ENCODE peak calls at places on chromosome 9, in five cellular contexts. G, R, C, A and P are unnamed samples.

GRCh38 chr9:87678650-87679355 is 47.1 kb upstream of the CTSL start:
- DNase-seq in G (peak), A (peak), C (peak), R (no peak), P (peak)

GRCh38 chr9:72888032-72888431 is 64.8 kb downstream of the ALDH1A1 start:
- DNase-seq in R (no peak), G (no peak), A (no peak), C (no peak), P (no peak)

GRCh38 chr9:24073237-24073636 is 247.2 kb upstream of the ELAVL2 start:
- DNase-seq in C (no peak), A (no peak), R (no peak), G (no peak), P (no peak)

GRCh38 chr9:98383758-98384157 is 128.3 kb upstream of the TBC1D2 start:
- DNase-seq in G (no peak), R (no peak), A (no peak), C (no peak), P (no peak)

GRCh38 chr9:14423816-14424261 is 109.9 kb upstream of the NFIB start:
- DNase-seq in A (no peak), C (no peak), R (no peak), G (no peak), P (no peak)

GRCh38 chr9:87336914-87337333 is 160.7 kb upstream of the DAPK1 start:
- DNase-seq in R (no peak), C (peak), A (peak), G (peak), P (no peak)

GRCh38 chr9:28688172-28688571 is 1114.9 kb upstream of the C9orf72 start:
- DNase-seq in C (no peak), G (no peak), R (no peak), A (no peak), P (no peak)

GRCh38 chr9:133991964-133992779 is at the start of gene VAV2:
- DNase-seq in A (peak), C (peak), G (peak), R (no peak), P (no peak)

GRCh38 chr9:101158361-101158760 is 129.8 kb downstream of the PLPPR1 start:
- DNase-seq in G (no peak), R (no peak), C (no peak), A (no peak), P (no peak)

GRCh38 chr9:38018964-38019602 is 49.9 kb downstream of the SHB start:
- DNase-seq in C (peak), A (no peak), G (no peak), R (no peak), P (no peak)

GRCh38 chr9:32220750-32221149 is 163.7 kb upstream of the ACO1 start:
- DNase-seq in G (no peak), C (no peak), R (no peak), A (no peak), P (no peak)

GRCh38 chr9:135616621-135617537 is 22.5 kb downstream of the GLT6D1 start:
- DNase-seq in R (no peak), C (no peak), A (peak), G (no peak), P (no peak)

GRCh38 chr9:26012797-26013594 is 334.8 kb upstream of the TUSC1 start:
- DNase-seq in A (no peak), G (no peak), R (no peak), C (no peak), P (no peak)

GRCh38 chr9:111902396-111903147 is 6.0 kb downstream of the UGCG start:
- DNase-seq in A (no peak), G (no peak), C (no peak), R (no peak), P (no peak)

GRCh38 chr9:134459573-134459972 is 133.3 kb downstream of the RXRA start:
- DNase-seq in R (no peak), A (no peak), C (no peak), G (no peak), P (no peak)

GRCh38 chr9:36053971-36054370 is 17.3 kb downstream of the RECK start:
- DNase-seq in G (no peak), A (no peak), R (no peak), C (peak), P (no peak)

GRCh38 chr9:120841930-120842684 is 615 bp downstream of the PSMD5 start:
- DNase-seq in A (no peak), R (no peak), G (no peak), C (no peak), P (no peak)

GRCh38 chr9:134642385-134643181 is 980 bp downstream of the COL5A1 start:
- DNase-seq in C (no peak), A (peak), G (no peak), R (no peak), P (no peak)

GRCh38 chr9:100426532-100427365 is at the start of gene MSANTD3:
- DNase-seq in A (peak), R (peak), C (peak), G (peak), P (peak)

GRCh38 chr9:4349841-4350418 is 50.1 kb upstream of the GLIS3 start:
- DNase-seq in G (no peak), C (no peak), R (no peak), A (no peak), P (no peak)

GRCh38 chr9:134690946-134691694 is 49.5 kb downstream of the COL5A1 start:
- DNase-seq in G (no peak), A (peak), R (no peak), C (no peak), P (no peak)

GRCh38 chr9:16915126-16915831 is 44.8 kb upstream of the BNC2 start:
- DNase-seq in G (no peak), R (no peak), C (no peak), A (no peak), P (no peak)

GRCh38 chr9:24090566-24090965 is 264.5 kb upstream of the ELAVL2 start:
- DNase-seq in G (no peak), A (no peak), C (no peak), R (no peak), P (no peak)

GRCh38 chr9:93089481-93089991 is 6.5 kb upstream of the CARD19 start:
- DNase-seq in A (peak), R (no peak), G (no peak), C (no peak), P (no peak)

GRCh38 chr9:77751341-77752091 is 103.4 kb upstream of the GNA14 start:
- DNase-seq in A (peak), C (peak), R (no peak), G (peak), P (no peak)

GRCh38 chr9:11045589-11045988 is 432.8 kb upstream of the PTPRD start:
- DNase-seq in C (no peak), A (no peak), R (no peak), G (no peak), P (no peak)

GRCh38 chr9:92187989-92188714 is 72.9 kb upstream of the SPTLC1 start:
- DNase-seq in A (no peak), C (no peak), G (no peak), R (no peak), P (no peak)

GRCh38 chr9:113548221-113549041 is 84.9 kb downstream of the RGS3 start:
- DNase-seq in R (no peak), C (peak), G (no peak), A (no peak), P (no peak)

GRCh38 chr9:21796768-21797167 is 5.7 kb upstream of the MTAP start:
- DNase-seq in A (no peak), G (no peak), C (no peak), R (no peak), P (no peak)

GRCh38 chr9:86368871-86369521 is 14.8 kb upstream of the TUT7 start:
- DNase-seq in R (no peak), G (no peak), C (peak), A (no peak), P (no peak)

GRCh38 chr9:109001275-109001676 is 12.0 kb downstream of the CTNNAL1 start:
- DNase-seq in A (no peak), G (no peak), R (no peak), C (peak), P (no peak)

GRCh38 chr9:95927288-95928004 is 52.0 kb downstream of the ERCC6L2 start:
- DNase-seq in G (no peak), A (no peak), R (no peak), C (no peak), P (no peak)

GRCh38 chr9:95930314-95930713 is 54.8 kb downstream of the ERCC6L2 start:
- DNase-seq in G (no peak), A (no peak), C (no peak), R (no peak), P (no peak)

GRCh38 chr9:95923794-95924193 is 48.3 kb downstream of the ERCC6L2 start:
- DNase-seq in A (no peak), R (no peak), C (peak), G (no peak), P (no peak)

GRCh38 chr9:95920024-95920423 is 44.5 kb downstream of the ERCC6L2 start:
- DNase-seq in A (no peak), C (no peak), G (no peak), R (no peak), P (no peak)

GRCh38 chr9:95924955-95925354 is 49.5 kb downstream of the ERCC6L2 start:
- DNase-seq in C (no peak), R (no peak), G (no peak), A (no peak), P (no peak)
- TF ChIP-seq POLR2AphosphoS5 in C (no peak), R (no peak), G (no peak), A (no peak), P (no peak)

GRCh38 chr9:132882616-132883015 is 3.9 kb downstream of the SPACA9 start:
- DNase-seq in A (no peak), R (no peak), C (no peak), G (no peak), P (no peak)

GRCh38 chr9:132879443-132880310 is 979 bp downstream of the SPACA9 start:
- DNase-seq in A (no peak), C (no peak), R (no peak), G (no peak), P (no peak)

GRCh38 chr9:132883349-132884294 is 4.9 kb downstream of the SPACA9 start:
- DNase-seq in A (no peak), C (no peak), G (no peak), R (no peak), P (no peak)

GRCh38 chr9:132880311-132880661 is 1.6 kb downstream of the SPACA9 start:
- DNase-seq in G (no peak), A (no peak), C (no peak), R (no peak), P (no peak)

GRCh38 chr9:132881826-132882225 is 3.1 kb downstream of the SPACA9 start:
- DNase-seq in R (no peak), G (no peak), C (no peak), A (no peak), P (no peak)
- TF ChIP-seq TAF1 in R (no peak), G (no peak), C (no peak), A (no peak), P (no peak)

DNA sequence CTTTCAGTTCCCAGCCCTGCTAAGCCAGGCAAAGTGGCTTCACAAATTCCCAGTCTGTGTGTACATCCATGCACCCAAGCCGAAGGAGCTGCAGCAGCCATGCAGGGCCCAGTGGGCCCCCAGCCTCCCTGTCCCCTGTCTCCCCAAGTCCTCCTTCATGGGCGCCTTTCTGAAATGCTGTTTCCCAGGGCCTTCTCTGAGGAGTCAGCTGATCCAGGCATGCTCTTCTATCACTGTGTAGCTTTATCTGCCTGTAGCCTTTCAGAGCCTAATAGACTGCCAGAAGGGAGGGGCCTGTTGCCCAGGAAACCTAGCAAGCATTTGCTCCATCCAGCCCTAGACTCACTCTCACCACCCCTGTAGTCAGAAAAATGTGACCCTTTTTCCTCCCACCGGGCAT is 47.5 kb upstream of the SHC3 start:
- DNase-seq in G (no peak), C (no peak), A (peak), R (no peak), P (no peak)
- TF ChIP-seq POLR2AphosphoS5 in G (no peak), C (no peak), A (no peak), R (no peak), P (no peak)

GRCh38 chr9:20191239-20191840 is 402.5 kb upstream of the SLC24A2 start:
- DNase-seq in R (no peak), C (no peak), G (no peak), A (no peak), P (no peak)
- TF ChIP-seq TAF1 in R (no peak), C (no peak), G (no peak), A (no peak), P (no peak)

DNA sequence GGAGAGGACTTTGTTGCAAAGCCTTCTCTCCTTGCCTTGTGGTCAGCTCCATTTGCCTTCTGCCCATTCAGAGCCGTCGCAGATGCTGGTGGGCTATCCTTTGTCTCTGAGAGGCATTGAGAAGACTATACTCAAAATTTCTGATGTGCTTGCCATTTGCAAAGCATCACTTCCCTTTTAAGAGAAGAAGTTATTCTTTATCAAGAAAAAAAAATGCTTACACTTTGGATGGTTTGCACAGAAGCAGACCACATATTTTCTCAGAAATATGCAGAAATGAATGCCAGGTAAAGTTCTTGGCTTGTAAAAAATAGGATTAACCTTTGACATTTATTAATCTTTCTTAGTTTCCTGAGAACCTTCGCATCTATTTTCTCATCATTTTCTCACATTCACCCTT is 195.8 kb upstream of the KLF4 start:
- DNase-seq in G (no peak), C (no peak), A (no peak), R (no peak), P (no peak)
- TF ChIP-seq POLR2AphosphoS5 in G (no peak), C (no peak), A (no peak), R (no peak), P (no peak)